ENCODE peak calls at places on chromosomes 2 and 18, in four cellular contexts. One of them, this sample, is unnamed.

GRCh38 chr2:70583091-70583490 is 29.5 kb upstream of the TGFA start:
- DNase-seq in progenitor cell of endocrine pancreas: no peak
- DNase-seq in Peyer's patch: no peak
- DNase-seq in gastrocnemius medialis: no peak
- DNase-seq in this sample: no peak

GRCh38 chr2:85309699-85310321 is 18.0 kb downstream of the TGOLN2 start:
- DNase-seq in progenitor cell of endocrine pancreas: no peak
- DNase-seq in Peyer's patch: no peak
- DNase-seq in gastrocnemius medialis: no peak
- DNase-seq in this sample: no peak

GRCh38 chr2:32947484-32948143 is 861 bp downstream of the LTBP1 start:
- DNase-seq in progenitor cell of endocrine pancreas: peak
- DNase-seq in Peyer's patch: peak
- DNase-seq in gastrocnemius medialis: no peak
- DNase-seq in this sample: no peak

GRCh38 chr2:169573160-169573973 is at the start of gene FASTKD1:
- DNase-seq in progenitor cell of endocrine pancreas: peak
- DNase-seq in Peyer's patch: peak
- DNase-seq in gastrocnemius medialis: peak
- DNase-seq in this sample: peak

GRCh38 chr2:28855193-28855592 is 14.9 kb downstream of the TRMT61B start:
- DNase-seq in progenitor cell of endocrine pancreas: no peak
- DNase-seq in Peyer's patch: no peak
- DNase-seq in gastrocnemius medialis: no peak
- DNase-seq in this sample: no peak

GRCh38 chr2:203104273-203104672 is 89.6 kb downstream of the NBEAL1 start:
- DNase-seq in progenitor cell of endocrine pancreas: no peak
- DNase-seq in Peyer's patch: no peak
- DNase-seq in gastrocnemius medialis: no peak
- DNase-seq in this sample: no peak

GRCh38 chr2:177051278-177051677 is 161.3 kb upstream of the HNRNPA3 start:
- DNase-seq in progenitor cell of endocrine pancreas: no peak
- DNase-seq in Peyer's patch: no peak
- DNase-seq in gastrocnemius medialis: no peak
- DNase-seq in this sample: no peak

GRCh38 chr2:240435457-240435954 is at the start of gene GPC1:
- DNase-seq in progenitor cell of endocrine pancreas: peak
- DNase-seq in Peyer's patch: peak
- DNase-seq in gastrocnemius medialis: peak
- DNase-seq in this sample: peak

GRCh38 chr2:151616760-151617339 is 117.4 kb downstream of the NEB start:
- DNase-seq in progenitor cell of endocrine pancreas: no peak
- DNase-seq in Peyer's patch: no peak
- DNase-seq in gastrocnemius medialis: no peak
- DNase-seq in this sample: no peak

GRCh38 chr2:16257725-16258028 is 317.3 kb downstream of the MYCN start:
- DNase-seq in progenitor cell of endocrine pancreas: no peak
- DNase-seq in Peyer's patch: no peak
- DNase-seq in gastrocnemius medialis: no peak
- DNase-seq in this sample: no peak

DNA sequence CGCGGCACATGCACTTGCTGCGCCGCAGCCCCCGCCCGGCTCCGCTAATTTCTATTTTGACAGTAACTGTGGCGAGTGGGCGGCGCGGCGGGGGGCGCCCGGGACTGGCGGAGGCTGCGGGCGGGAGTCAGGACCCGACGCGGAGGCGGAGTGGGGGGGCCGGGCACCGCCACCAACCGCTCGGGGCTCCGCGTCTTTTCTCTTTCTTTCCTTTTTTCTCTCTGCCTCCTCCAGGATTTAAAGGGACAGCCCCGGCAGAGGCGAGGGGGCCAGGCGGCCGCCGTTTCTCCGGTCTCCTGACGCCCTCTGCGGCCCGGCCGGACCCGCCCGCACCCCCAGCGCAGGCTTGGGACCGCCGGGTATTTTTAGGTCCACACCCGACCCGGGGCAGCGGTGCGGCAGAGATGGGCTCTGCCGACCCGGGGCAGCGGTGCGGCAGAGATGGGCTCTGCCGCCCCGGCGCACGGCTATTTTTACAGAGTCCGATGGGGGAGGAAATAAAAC is 460 bp upstream of the ZBTB7C start:
- DNase-seq in progenitor cell of endocrine pancreas: peak
- DNase-seq in Peyer's patch: peak
- DNase-seq in gastrocnemius medialis: peak
- DNase-seq in this sample: no peak
- TF ChIP-seq CTCF in progenitor cell of endocrine pancreas: peak
- TF ChIP-seq CTCF in Peyer's patch: no peak
- TF ChIP-seq CTCF in gastrocnemius medialis: no peak
- TF ChIP-seq CTCF in this sample: no peak

GRCh38 chr2:73920577-73921545 is 5.8 kb upstream of the DGUOK start:
- DNase-seq in progenitor cell of endocrine pancreas: no peak
- DNase-seq in Peyer's patch: peak
- DNase-seq in gastrocnemius medialis: no peak
- DNase-seq in this sample: no peak
- TF ChIP-seq CTCF in progenitor cell of endocrine pancreas: peak
- TF ChIP-seq CTCF in Peyer's patch: peak
- TF ChIP-seq CTCF in gastrocnemius medialis: no peak
- TF ChIP-seq CTCF in this sample: peak

DNA sequence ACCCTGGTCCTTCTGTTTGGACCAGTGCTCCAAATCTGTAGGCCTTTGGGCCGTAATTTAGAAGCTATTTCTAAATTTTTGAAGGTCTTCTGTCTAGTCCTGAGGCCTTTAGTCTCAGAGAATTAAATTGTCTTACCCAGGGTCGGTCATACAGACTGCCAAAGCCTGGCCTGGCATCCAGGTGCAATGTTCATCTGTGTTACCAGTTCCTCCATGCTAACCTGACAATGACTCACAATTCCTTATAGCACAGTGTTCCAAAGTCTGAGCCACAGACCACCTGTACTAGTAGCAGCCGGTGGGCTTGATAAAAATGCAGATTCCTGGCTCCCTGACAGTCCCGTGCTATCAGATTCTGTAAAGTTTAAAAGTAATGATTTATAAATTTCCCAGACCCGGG is 77.7 kb upstream of the MAP4K3 start:
- DNase-seq in progenitor cell of endocrine pancreas: no peak
- DNase-seq in Peyer's patch: no peak
- DNase-seq in gastrocnemius medialis: no peak
- DNase-seq in this sample: no peak
- TF ChIP-seq CTCF in progenitor cell of endocrine pancreas: no peak
- TF ChIP-seq CTCF in Peyer's patch: no peak
- TF ChIP-seq CTCF in gastrocnemius medialis: no peak
- TF ChIP-seq CTCF in this sample: no peak

DNA sequence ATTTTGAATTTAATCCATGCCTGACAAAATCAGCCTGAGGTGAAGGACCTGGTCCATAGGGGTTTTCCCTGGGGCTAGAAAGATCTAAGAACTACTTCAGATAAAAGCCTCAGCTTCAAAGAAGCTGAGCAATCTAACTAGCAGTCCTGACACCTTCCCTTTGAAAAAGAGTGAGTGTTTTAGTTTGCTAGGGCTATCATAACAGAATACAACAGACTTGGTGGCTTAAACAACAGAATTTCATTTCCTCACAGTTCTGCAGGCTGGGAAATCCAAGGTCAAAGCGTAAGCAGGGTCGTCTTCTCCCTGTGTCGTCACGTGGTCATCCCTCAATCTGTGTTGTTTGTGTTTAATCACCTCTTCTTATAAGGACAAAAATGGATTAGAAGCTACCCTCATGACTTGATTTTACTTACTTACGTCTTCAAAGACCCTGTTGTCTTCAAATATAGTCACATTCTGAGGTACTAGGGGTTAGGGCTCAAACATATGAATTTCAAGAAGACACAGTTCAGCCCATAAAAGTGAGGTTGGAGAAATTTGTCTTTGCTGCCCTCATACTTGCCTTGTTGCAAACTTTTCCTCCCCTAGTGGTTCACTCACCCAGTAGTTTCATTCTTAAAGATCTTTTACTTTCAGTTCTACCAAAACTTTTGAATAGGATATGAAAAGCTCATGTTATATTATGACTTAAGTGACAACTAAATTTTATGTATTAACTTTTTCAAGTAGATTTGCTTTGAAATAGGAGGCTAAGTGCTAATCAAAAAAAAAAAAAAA is 673.8 kb downstream of the ARHGAP15 start:
- DNase-seq in progenitor cell of endocrine pancreas: no peak
- DNase-seq in Peyer's patch: no peak
- DNase-seq in gastrocnemius medialis: no peak
- DNase-seq in this sample: no peak
- TF ChIP-seq CTCF in progenitor cell of endocrine pancreas: no peak
- TF ChIP-seq CTCF in Peyer's patch: no peak
- TF ChIP-seq CTCF in gastrocnemius medialis: no peak
- TF ChIP-seq CTCF in this sample: no peak

GRCh38 chr2:105278654-105279053 is 37.1 kb downstream of the GPR45 start:
- DNase-seq in progenitor cell of endocrine pancreas: no peak
- DNase-seq in Peyer's patch: no peak
- DNase-seq in gastrocnemius medialis: no peak
- DNase-seq in this sample: no peak
- TF ChIP-seq CTCF in progenitor cell of endocrine pancreas: peak
- TF ChIP-seq CTCF in Peyer's patch: no peak
- TF ChIP-seq CTCF in gastrocnemius medialis: no peak
- TF ChIP-seq CTCF in this sample: no peak

GRCh38 chr18:22704627-22704918 is 228.6 kb upstream of the RBBP8 start:
- DNase-seq in progenitor cell of endocrine pancreas: no peak
- DNase-seq in Peyer's patch: no peak
- DNase-seq in gastrocnemius medialis: no peak
- DNase-seq in this sample: no peak
- TF ChIP-seq CTCF in progenitor cell of endocrine pancreas: no peak
- TF ChIP-seq CTCF in Peyer's patch: no peak
- TF ChIP-seq CTCF in gastrocnemius medialis: no peak
- TF ChIP-seq CTCF in this sample: no peak

DNA sequence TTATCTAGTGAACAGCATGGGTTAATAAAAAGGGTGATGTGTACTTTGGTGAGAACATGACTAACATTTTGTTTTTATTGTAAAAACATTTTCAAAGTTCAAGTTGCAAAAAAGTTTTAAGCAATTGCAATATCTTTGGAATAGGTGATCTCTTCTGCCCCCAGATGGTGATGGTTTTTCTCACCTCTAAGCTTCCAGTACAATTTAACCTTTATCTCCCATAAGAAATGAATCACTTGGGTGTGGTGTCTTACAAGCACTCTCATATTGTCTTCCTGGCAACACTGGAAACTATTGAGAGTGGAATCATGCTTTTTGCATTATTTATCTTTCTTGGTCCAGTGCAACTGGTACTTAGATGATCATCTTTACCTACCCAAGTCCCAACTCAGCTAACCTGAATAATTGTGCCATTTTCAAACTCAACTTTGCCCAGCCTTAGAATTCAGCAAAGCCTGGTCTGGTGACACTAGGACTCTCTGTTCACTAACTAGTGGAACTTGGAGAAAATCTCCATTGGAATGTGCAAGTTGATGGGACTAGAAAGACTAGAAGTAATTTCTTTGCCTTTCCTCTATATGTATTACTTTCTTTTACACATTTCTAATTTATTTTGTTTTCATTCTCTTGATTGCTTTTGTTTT is 964.6 kb upstream of the ZEB2 start:
- DNase-seq in progenitor cell of endocrine pancreas: no peak
- DNase-seq in Peyer's patch: no peak
- DNase-seq in gastrocnemius medialis: no peak
- DNase-seq in this sample: peak
- TF ChIP-seq CTCF in progenitor cell of endocrine pancreas: no peak
- TF ChIP-seq CTCF in Peyer's patch: no peak
- TF ChIP-seq CTCF in gastrocnemius medialis: no peak
- TF ChIP-seq CTCF in this sample: peak

GRCh38 chr2:179429060-179429471 is 164.4 kb upstream of the SESTD1 start:
- DNase-seq in progenitor cell of endocrine pancreas: no peak
- DNase-seq in Peyer's patch: no peak
- DNase-seq in gastrocnemius medialis: no peak
- DNase-seq in this sample: no peak
- TF ChIP-seq CTCF in progenitor cell of endocrine pancreas: no peak
- TF ChIP-seq CTCF in Peyer's patch: no peak
- TF ChIP-seq CTCF in gastrocnemius medialis: no peak
- TF ChIP-seq CTCF in this sample: no peak

GRCh38 chr2:125471963-125472362 is 1184.0 kb upstream of the GYPC start:
- DNase-seq in progenitor cell of endocrine pancreas: peak
- DNase-seq in Peyer's patch: no peak
- DNase-seq in gastrocnemius medialis: no peak
- DNase-seq in this sample: no peak
- TF ChIP-seq CTCF in progenitor cell of endocrine pancreas: peak
- TF ChIP-seq CTCF in Peyer's patch: peak
- TF ChIP-seq CTCF in gastrocnemius medialis: no peak
- TF ChIP-seq CTCF in this sample: peak

GRCh38 chr18:77405096-77405495 is 155.4 kb downstream of the GALR1 start:
- DNase-seq in progenitor cell of endocrine pancreas: no peak
- DNase-seq in Peyer's patch: no peak
- DNase-seq in gastrocnemius medialis: no peak
- DNase-seq in this sample: no peak

GRCh38 chr18:77403969-77404535 is 154.4 kb downstream of the GALR1 start:
- DNase-seq in progenitor cell of endocrine pancreas: no peak
- DNase-seq in Peyer's patch: no peak
- DNase-seq in gastrocnemius medialis: no peak
- DNase-seq in this sample: no peak

DNA sequence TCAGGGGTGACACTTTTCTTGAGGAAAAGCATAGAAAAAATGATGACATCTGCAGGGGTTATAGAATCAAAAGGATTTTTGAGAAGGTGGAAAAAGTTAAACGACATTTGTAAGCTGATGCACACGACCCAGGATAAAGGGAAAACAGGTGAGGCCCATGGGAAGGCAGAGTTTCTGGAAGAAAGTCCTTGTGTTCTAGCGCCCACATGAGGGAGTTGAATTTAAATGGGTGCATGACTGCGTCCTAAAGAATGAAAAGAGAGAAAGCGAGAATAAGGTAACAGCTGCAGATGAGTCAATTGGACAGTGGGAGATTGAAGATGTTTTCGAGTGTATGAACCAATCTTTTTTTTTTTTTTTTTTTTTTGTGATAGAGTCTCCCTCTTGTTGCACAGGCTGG is 158.1 kb downstream of the GALR1 start:
- DNase-seq in progenitor cell of endocrine pancreas: no peak
- DNase-seq in Peyer's patch: no peak
- DNase-seq in gastrocnemius medialis: no peak
- DNase-seq in this sample: no peak
- TF ChIP-seq CTCF in progenitor cell of endocrine pancreas: no peak
- TF ChIP-seq CTCF in Peyer's patch: peak
- TF ChIP-seq CTCF in gastrocnemius medialis: no peak
- TF ChIP-seq CTCF in this sample: no peak

This sample was measured in foreskin fibroblast.